ENCODE peak calls at places on chromosomes 12 and 14, in seven cellular contexts. Z, M, P, Q, J, H and G are unnamed samples.

GRCh38 chr12:118611295-118611694 is 234.9 kb downstream of the SUDS3 start:
- DNase-seq in H (no peak), Z (peak), P (no peak), J (no peak), M (no peak), Q (no peak), G (no peak)

GRCh38 chr14:54104746-54105145 is 148.1 kb upstream of the BMP4 start:
- DNase-seq in Z (no peak), H (no peak), M (no peak), P (no peak), J (no peak), Q (no peak), G (no peak)

GRCh38 chr12:89939468-89940215 is 231.0 kb upstream of the ATP2B1 start:
- DNase-seq in Q (no peak), J (no peak), H (peak), M (no peak), P (no peak), Z (no peak), G (no peak)

GRCh38 chr14:52013984-52014600 is 24.7 kb downstream of the RTRAF start:
- DNase-seq in Q (no peak), H (no peak), P (peak), J (no peak), Z (peak), M (no peak), G (no peak)

GRCh38 chr12:49019435-49020317 is 1.1 kb upstream of the PRKAG1 start:
- DNase-seq in Z (peak), Q (peak), J (no peak), M (peak), H (peak), P (peak), G (peak)

GRCh38 chr14:105150368-105151111 is 18.0 kb downstream of the JAG2 start:
- DNase-seq in M (no peak), P (no peak), J (no peak), Q (no peak), Z (no peak), H (no peak), G (no peak)

GRCh38 chr14:69648480-69649414 is 37.4 kb downstream of the SUSD6 start:
- DNase-seq in P (no peak), Q (no peak), H (peak), J (no peak), Z (peak), M (no peak), G (peak)

GRCh38 chr12:18141583-18141982 is 51.6 kb upstream of the RERGL start:
- DNase-seq in Q (no peak), Z (peak), J (no peak), P (no peak), H (no peak), M (no peak), G (peak)

GRCh38 chr14:84420236-84420635 is 1109.7 kb upstream of the FLRT2 start:
- DNase-seq in Z (peak), J (no peak), P (no peak), H (no peak), M (no peak), Q (no peak), G (peak)

GRCh38 chr14:58027904-58028303 is 124.1 kb downstream of the ARMH4 start:
- DNase-seq in Z (no peak), Q (peak), M (no peak), H (no peak), P (no peak), J (no peak), G (no peak)

GRCh38 chr12:103901518-103902173 is 28.6 kb upstream of the HSP90B1 start:
- DNase-seq in Q (no peak), M (peak), J (no peak), H (no peak), P (no peak), Z (no peak), G (no peak)

GRCh38 chr14:22555573-22556011 is 33.4 kb downstream of the DAD1 start:
- DNase-seq in H (peak), Q (peak), Z (peak), M (no peak), J (no peak), P (no peak), G (no peak)

GRCh38 chr14:67477926-67478915 is 10.3 kb downstream of the TMEM229B start:
- DNase-seq in Z (no peak), Q (no peak), P (no peak), H (no peak), M (no peak), J (no peak), G (no peak)

GRCh38 chr12:124754949-124755800 is 108.5 kb downstream of the SCARB1 start:
- DNase-seq in M (peak), H (peak), P (peak), Q (peak), Z (no peak), J (peak), G (peak)

GRCh38 chr12:40768125-40768864 is 76.1 kb downstream of the CNTN1 start:
- DNase-seq in Q (no peak), P (no peak), Z (no peak), M (no peak), H (no peak), J (no peak), G (no peak)

GRCh38 chr14:104770072-104770579 is 17.2 kb downstream of the SIVA1 start:
- DNase-seq in M (no peak), J (no peak), Z (no peak), P (no peak), H (no peak), Q (no peak), G (no peak)

GRCh38 chr14:104586832-104587620 is 7.5 kb downstream of the C14orf180 start:
- DNase-seq in M (no peak), J (peak), H (no peak), P (no peak), Z (no peak), Q (no peak), G (no peak)

GRCh38 chr12:95412826-95413311 is 61.1 kb upstream of the METAP2 start:
- DNase-seq in J (no peak), M (no peak), Q (no peak), P (no peak), H (peak), Z (peak), G (peak)

GRCh38 chr14:68757618-68758081 is 35.2 kb downstream of the ZFP36L1 start:
- DNase-seq in P (no peak), Q (peak), M (no peak), J (peak), Z (no peak), H (peak), G (no peak)

GRCh38 chr14:91883770-91884169 is 16.4 kb upstream of the TC2N start:
- DNase-seq in P (no peak), H (no peak), Z (no peak), Q (no peak), M (no peak), J (peak), G (no peak)

GRCh38 chr12:115070313-115070712 is 386.3 kb upstream of the TBX3 start:
- DNase-seq in M (no peak), P (peak), Q (no peak), Z (peak), H (peak), J (no peak), G (no peak)

GRCh38 chr14:50846171-50846880 is 15.4 kb upstream of the NIN start:
- DNase-seq in P (no peak), J (no peak), Q (no peak), M (no peak), Z (peak), H (peak), G (peak)

GRCh38 chr14:90511252-90511651 is 114.4 kb downstream of the CALM1 start:
- DNase-seq in Z (no peak), H (no peak), Q (no peak), J (no peak), M (no peak), P (no peak), G (no peak)

GRCh38 chr14:29222671-29223268 is 456.2 kb downstream of the FOXG1 start:
- DNase-seq in Q (peak), J (no peak), Z (peak), M (no peak), P (peak), H (peak), G (peak)

GRCh38 chr12:49233842-49234526 is 30.9 kb upstream of the TUBA1C start:
- DNase-seq in M (peak), H (no peak), Z (no peak), P (no peak), J (peak), Q (peak), G (no peak)

GRCh38 chr12:110933326-110933974 is 13.1 kb upstream of the MYL2 start:
- DNase-seq in Z (no peak), P (no peak), M (no peak), Q (no peak), J (peak), H (no peak), G (no peak)

GRCh38 chr12:110931315-110931728 is 10.9 kb upstream of the MYL2 start:
- DNase-seq in Z (no peak), Q (no peak), P (no peak), H (no peak), M (no peak), J (peak), G (no peak)

GRCh38 chr12:110934093-110934852 is 13.9 kb upstream of the MYL2 start:
- DNase-seq in P (no peak), H (no peak), Z (peak), Q (no peak), M (no peak), J (peak), G (no peak)

GRCh38 chr12:110930348-110931314 is 10.3 kb upstream of the MYL2 start:
- DNase-seq in J (no peak), Z (no peak), P (no peak), Q (no peak), M (no peak), H (no peak), G (no peak)

GRCh38 chr12:110932048-110932447 is 11.7 kb upstream of the MYL2 start:
- DNase-seq in M (no peak), H (no peak), P (peak), J (no peak), Z (peak), Q (no peak), G (no peak)
- TF ChIP-seq CTCF in M (no peak), H (peak), P (peak), J (no peak), Z (peak), Q (no peak), G (peak)

GRCh38 chr14:96273629-96274028 is 17.6 kb downstream of the BDKRB1 start:
- DNase-seq in H (no peak), J (no peak), M (no peak), Q (no peak), Z (no peak), P (no peak), G (no peak)

GRCh38 chr14:96275182-96276112 is 19.4 kb downstream of the BDKRB1 start:
- DNase-seq in M (peak), Q (peak), P (peak), Z (peak), H (peak), J (peak), G (peak)

GRCh38 chr14:96271421-96271762 is 15.4 kb downstream of the BDKRB1 start:
- DNase-seq in Q (no peak), M (no peak), Z (no peak), H (no peak), P (no peak), J (no peak), G (no peak)

GRCh38 chr14:96272777-96273471 is 16.9 kb downstream of the BDKRB1 start:
- DNase-seq in J (no peak), Z (no peak), H (peak), M (no peak), Q (no peak), P (no peak), G (no peak)

GRCh38 chr14:96274122-96274910 is 18.3 kb downstream of the BDKRB1 start:
- DNase-seq in H (peak), Q (no peak), J (no peak), M (no peak), Z (no peak), P (no peak), G (no peak)
- H3K27ac ChIP-seq in H (peak), Q (no peak), J (no peak), M (peak), Z (no peak), P (no peak), G (no peak)

GRCh38 chr12:67067453-67068203 is 201.5 kb upstream of the CAND1 start:
- DNase-seq in J (no peak), Z (peak), P (peak), H (no peak), M (no peak), Q (no peak), G (no peak)
- TF ChIP-seq CTCF in J (no peak), Z (peak), P (no peak), H (no peak), M (no peak), Q (no peak), G (no peak)

DNA sequence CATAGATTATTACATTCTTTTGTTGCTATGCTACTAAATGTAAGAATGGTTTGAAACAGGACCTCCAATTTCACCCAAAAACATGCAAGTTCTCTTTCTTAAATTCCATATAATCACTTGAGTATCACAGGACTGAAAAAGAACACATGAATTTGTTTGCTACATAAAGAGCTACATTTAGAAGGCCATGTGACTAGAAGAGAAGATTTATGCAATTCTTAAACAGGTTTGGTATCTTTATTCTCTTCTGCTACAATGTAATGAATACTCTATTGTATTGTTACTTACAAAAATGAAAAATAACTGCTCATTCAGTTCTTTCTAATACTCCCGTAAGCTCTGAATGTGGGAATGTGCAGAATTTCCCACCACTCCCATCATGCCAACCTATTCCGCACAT is 9.3 kb downstream of the EPS8 start:
- DNase-seq in P (no peak), J (no peak), Q (no peak), M (no peak), Z (no peak), H (no peak), G (no peak)
- H3K27ac ChIP-seq in P (no peak), J (no peak), Q (no peak), M (peak), Z (peak), H (peak), G (peak)

GRCh38 chr12:37672655-37673260 is 643.8 kb upstream of the ALG10B start:
- DNase-seq in P (no peak), Q (no peak), Z (peak), J (no peak), M (no peak), H (no peak), G (no peak)
- TF ChIP-seq CTCF in P (peak), Q (no peak), Z (peak), J (no peak), M (no peak), H (peak), G (no peak)

DNA sequence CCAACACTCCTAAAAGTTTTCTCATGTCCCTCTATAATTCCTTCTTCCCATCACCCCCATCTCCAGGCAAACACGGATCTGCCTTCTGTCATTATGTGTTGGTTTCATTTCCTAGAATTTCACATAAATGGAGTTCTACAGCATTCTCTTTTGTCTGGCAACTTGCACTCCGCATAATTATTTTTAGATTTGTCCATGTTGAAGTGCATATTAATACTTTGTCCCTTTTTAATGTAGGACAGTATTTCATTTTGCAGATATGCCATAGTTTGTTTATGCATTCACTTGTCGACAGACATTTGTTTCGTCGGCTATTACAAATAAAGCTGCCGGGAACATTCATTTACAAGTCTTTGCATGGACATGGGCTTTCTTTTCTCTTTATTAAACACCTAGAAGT is 150.0 kb downstream of the CRADD start:
- DNase-seq in J (no peak), Q (no peak), P (no peak), Z (no peak), H (no peak), M (no peak), G (no peak)
- H3K27ac ChIP-seq in J (no peak), Q (no peak), P (no peak), Z (no peak), H (no peak), M (peak), G (no peak)

GRCh38 chr12:52561880-52562449 is 9.0 kb upstream of the KRT71 start:
- DNase-seq in P (no peak), M (no peak), Z (peak), Q (no peak), J (no peak), H (no peak), G (peak)
- TF ChIP-seq CTCF in P (peak), M (peak), Z (peak), Q (no peak), J (no peak), H (no peak), G (peak)

GRCh38 chr14:59332727-59333126 is 132.5 kb downstream of the GPR135 start:
- DNase-seq in P (no peak), Z (peak), H (peak), Q (no peak), M (no peak), J (no peak), G (peak)

GRCh38 chr14:59331217-59331616 is 134.0 kb downstream of the GPR135 start:
- DNase-seq in P (no peak), M (no peak), Q (no peak), H (no peak), Z (no peak), J (no peak), G (no peak)

GRCh38 chr14:59325906-59326305 is 137.4 kb downstream of the DAAM1 start:
- DNase-seq in H (peak), Z (no peak), M (no peak), P (no peak), Q (no peak), J (no peak), G (no peak)

GRCh38 chr14:59330455-59330854 is 134.7 kb downstream of the GPR135 start:
- DNase-seq in Q (no peak), J (no peak), H (peak), P (no peak), Z (no peak), M (peak), G (no peak)

GRCh38 chr14:59328410-59328809 is 136.8 kb downstream of the GPR135 start:
- DNase-seq in J (no peak), Z (peak), M (no peak), H (peak), Q (no peak), P (no peak), G (no peak)
- H3K27ac ChIP-seq in J (no peak), Z (no peak), M (no peak), H (no peak), Q (no peak), P (no peak), G (no peak)

GRCh38 chr14:64298773-64299172 is 4.6 kb upstream of the ESR2 start:
- DNase-seq in H (no peak), J (no peak), Z (no peak), Q (no peak), M (no peak), P (no peak), G (no peak)
- TF ChIP-seq CTCF in H (no peak), J (no peak), Z (no peak), Q (no peak), M (no peak), P (no peak), G (peak)

GRCh38 chr14:24259282-24260025 is 3.5 kb downstream of the TGM1 start:
- DNase-seq in P (no peak), M (no peak), Z (peak), H (no peak), J (peak), Q (no peak), G (no peak)
- H3K27ac ChIP-seq in P (no peak), M (no peak), Z (no peak), H (no peak), J (no peak), Q (no peak), G (no peak)